ENCODE peak calls at places on chromosome 18, in four cellular contexts. R is KG1, J is cardiac fibroblast, T is IMR-90. U is an unnamed sample.
A peak's percentile ranks its signal among the peaks of the same experiment; 100 is the strongest.

GRCh38 chr18:27674411-27674810 is 489.3 kb upstream of the CHST9 start:
- DNase-seq in R (no peak), J (no peak), T (no peak), U (no peak)

GRCh38 chr18:435940-436339 is 64.6 kb downstream of the COLEC12 start:
- DNase-seq in R (no peak), J (no peak), T (peak; percentile 43), U (no peak)

GRCh38 chr18:26091047-26091630 is 726 bp upstream of the SS18 start:
- DNase-seq in R (peak; percentile 81), J (no peak), T (no peak), U (no peak)

GRCh38 chr18:13585379-13586153 is 140.8 kb downstream of the FAM210A start:
- DNase-seq in R (no peak), J (no peak), T (no peak), U (no peak)

GRCh38 chr18:38413202-38413601 is 847.6 kb upstream of the CELF4 start:
- DNase-seq in R (no peak), J (no peak), T (no peak), U (no peak)

GRCh38 chr18:60018801-60019462 is 119.1 kb downstream of the PMAIP1 start:
- DNase-seq in R (no peak), J (no peak), T (peak; percentile 45), U (no peak)

GRCh38 chr18:43482600-43482999 is 205.3 kb upstream of the SYT4 start:
- DNase-seq in R (no peak), J (no peak), T (no peak), U (no peak)

GRCh38 chr18:8081872-8082553 is 514.9 kb downstream of the PTPRM start:
- DNase-seq in R (no peak), J (no peak), T (no peak), U (no peak)